ENCODE peak calls at places on chromosomes 3 and 15, in eight cellular contexts. I is stomach, Y is GM20000, L is mucosa of descending colon, M is GM13977, S is GM12865, U is neural crest cell, O is left lung. C is an unnamed sample.

GRCh38 chr15:29698030-29698701 is 124.1 kb downstream of the TJP1 start:
- DNase-seq in I (no peak), Y (no peak), L (no peak), M (no peak), S (no peak), U (no peak), O (no peak), C (no peak)

GRCh38 chr15:88375234-88375926 is 91.8 kb downstream of the MRPL46 start:
- DNase-seq in I (no peak), Y (no peak), L (no peak), M (no peak), S (no peak), U (no peak), O (no peak), C (no peak)

GRCh38 chr3:146072824-146073223 is 88.2 kb downstream of the PLOD2 start:
- DNase-seq in I (no peak), Y (no peak), L (no peak), M (no peak), S (no peak), U (no peak), O (no peak), C (no peak)

GRCh38 chr15:90489514-90489913 is 40.2 kb upstream of the CRTC3 start:
- DNase-seq in I (no peak), Y (no peak), L (no peak), M (no peak), S (no peak), U (no peak), O (no peak), C (no peak)

GRCh38 chr15:90143176-90143655 is 40.9 kb upstream of the IDH2 start:
- DNase-seq in I (peak; percentile 89), Y (peak; percentile 71), L (peak; percentile 81), M (peak; percentile 75), S (peak; percentile 86), U (peak; percentile 67), O (peak; percentile 93), C (peak; percentile 77)

GRCh38 chr3:3551976-3552375 is 247.3 kb upstream of the LRRN1 start:
- DNase-seq in I (no peak), Y (no peak), L (no peak), M (no peak), S (no peak), U (no peak), O (no peak), C (no peak)

GRCh38 chr3:101074518-101074917 is 81.3 kb upstream of the ABI3BP start:
- DNase-seq in I (no peak), Y (no peak), L (no peak), M (no peak), S (no peak), U (no peak), O (no peak), C (no peak)

GRCh38 chr15:62559049-62559733 is 394.1 kb upstream of the C2CD4B start:
- DNase-seq in I (no peak), Y (no peak), L (no peak), M (no peak), S (no peak), U (no peak), O (no peak), C (no peak)

GRCh38 chr3:10017636-10018292 is 8.5 kb upstream of the FANCD2 start:
- DNase-seq in I (no peak), Y (no peak), L (no peak), M (no peak), S (no peak), U (no peak), O (no peak), C (no peak)

GRCh38 chr3:46110701-46111493 is 83.6 kb upstream of the XCR1 start:
- DNase-seq in I (no peak), Y (peak; percentile 13), L (no peak), M (no peak), S (peak; percentile 62), U (no peak), O (no peak), C (no peak)

GRCh38 chr3:57556459-57557087 is 499 bp downstream of the PDE12 start:
- DNase-seq in I (peak; percentile 39), Y (peak; percentile 30), L (peak; percentile 67), M (peak; percentile 35), S (no peak), U (no peak), O (peak; percentile 85), C (no peak)

GRCh38 chr3:54968546-54969172 is 40.8 kb upstream of the LRTM1 start:
- DNase-seq in I (no peak), Y (no peak), L (no peak), M (no peak), S (no peak), U (no peak), O (no peak), C (no peak)

GRCh38 chr15:57060799-57061198 is 142.4 kb downstream of the TCF12 start:
- DNase-seq in I (no peak), Y (no peak), L (no peak), M (no peak), S (no peak), U (no peak), O (no peak), C (no peak)

GRCh38 chr15:75573001-75573400 is 6.1 kb downstream of the PTPN9 start:
- DNase-seq in I (no peak), Y (no peak), L (no peak), M (no peak), S (no peak), U (no peak), O (no peak), C (no peak)

GRCh38 chr3:146280859-146281258 is 30.0 kb upstream of the PLSCR4 start:
- DNase-seq in I (no peak), Y (no peak), L (no peak), M (no peak), S (no peak), U (no peak), O (peak; percentile 29), C (no peak)

GRCh38 chr3:14019459-14019858 is 105.2 kb downstream of the CHCHD4 start:
- DNase-seq in I (no peak), Y (no peak), L (no peak), M (no peak), S (no peak), U (no peak), O (no peak), C (no peak)
- TF ChIP-seq CTCF in I (no peak), Y (no peak), L (no peak), M (no peak), S (no peak), U (no peak), O (no peak), C (no peak)

DNA sequence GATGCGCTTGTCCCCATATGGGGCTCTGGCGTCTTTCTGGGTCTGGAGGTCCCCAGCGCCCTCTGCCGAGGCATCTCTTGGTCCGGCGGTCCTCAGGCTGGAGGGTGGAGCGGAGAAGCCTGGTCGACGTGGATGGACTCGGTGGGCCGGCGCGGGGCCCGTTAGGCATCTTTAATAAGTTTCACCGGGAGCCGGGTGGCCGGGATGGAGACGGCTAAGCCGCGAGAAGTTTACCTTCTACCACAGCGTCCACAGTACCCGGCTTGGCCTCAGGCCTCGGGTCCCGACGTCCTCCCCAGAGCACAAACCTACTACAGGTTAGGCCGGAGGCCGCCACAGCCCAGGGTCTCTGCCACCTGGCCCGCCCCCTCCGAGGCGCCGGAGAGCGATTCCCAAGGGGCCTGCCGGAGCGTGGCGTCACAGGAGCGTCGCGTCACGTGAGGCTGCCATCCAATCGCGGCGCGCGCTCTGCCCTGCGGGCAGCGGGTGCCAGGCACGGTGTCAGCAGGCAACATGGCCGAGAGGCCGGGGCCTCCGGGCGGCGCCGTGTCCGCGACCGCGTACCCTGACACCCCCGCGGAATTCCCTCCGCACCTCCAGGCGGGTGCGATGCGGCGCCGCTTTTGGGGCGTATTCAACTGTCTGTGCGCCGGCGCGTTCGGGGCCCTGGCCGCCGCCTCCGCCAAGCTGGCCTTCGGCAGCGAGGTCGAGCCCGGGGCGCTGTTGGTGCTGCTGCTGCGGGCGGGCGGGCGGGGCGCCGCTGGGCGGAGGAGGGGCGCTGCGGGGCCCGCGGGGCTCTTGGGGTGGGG is at the start of gene TMEM42:
- DNase-seq in I (peak; percentile 91), Y (peak; percentile 98), L (peak; percentile 92), M (peak; percentile 98), S (peak; percentile 95), U (peak; percentile 82), O (peak; percentile 97), C (peak; percentile 88)
- TF ChIP-seq CTCF in I (no peak), Y (peak; percentile 21), L (no peak), M (peak; percentile 46), S (no peak), U (no peak), O (no peak), C (no peak)

DNA sequence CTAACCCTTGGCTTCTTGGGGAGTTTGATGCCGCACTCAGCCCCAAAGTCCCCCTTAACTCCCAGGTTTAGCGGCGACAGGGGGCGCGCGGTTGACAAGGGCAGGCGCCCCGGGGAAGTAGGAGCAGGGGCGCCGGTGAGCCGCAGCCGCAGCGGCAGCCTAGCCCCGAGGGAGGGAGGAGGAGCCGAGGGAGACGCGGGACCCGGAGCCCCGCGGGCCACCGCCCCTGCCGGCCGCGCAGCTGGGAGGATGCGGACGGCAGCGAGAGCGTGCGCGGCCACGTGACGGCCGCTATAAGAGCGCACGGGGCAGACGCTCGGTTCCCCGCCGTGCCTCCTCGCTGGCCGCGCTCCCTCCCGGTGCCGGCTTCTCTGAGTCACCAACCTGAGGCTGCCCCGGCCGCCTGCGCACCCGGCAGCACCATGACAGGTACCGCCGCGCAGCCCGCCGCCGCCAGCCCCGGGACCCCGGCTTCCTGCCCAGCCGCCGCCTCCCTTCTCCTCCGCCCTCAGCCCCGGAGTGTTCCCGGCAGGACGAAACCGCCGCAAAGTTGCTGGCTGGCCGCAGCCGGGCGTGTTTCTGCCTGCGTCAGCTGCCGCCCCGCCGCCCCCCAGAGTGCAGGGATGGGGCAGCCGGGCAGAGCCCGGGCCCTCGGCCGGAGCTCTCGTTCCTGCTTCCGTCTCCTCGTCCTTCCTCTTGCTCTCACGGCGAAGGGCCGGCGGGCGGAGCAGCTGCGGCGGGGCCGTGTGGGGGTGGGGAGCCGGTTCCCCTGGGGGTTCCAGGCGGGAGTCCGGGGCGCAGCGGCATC is at the start of gene GYG1:
- DNase-seq in I (peak; percentile 85), Y (peak; percentile 94), L (peak; percentile 89), M (peak; percentile 93), S (peak; percentile 91), U (peak; percentile 63), O (peak; percentile 97), C (peak; percentile 45)
- TF ChIP-seq CTCF in I (no peak), Y (peak; percentile 73), L (no peak), M (peak; percentile 58), S (peak; percentile 13), U (peak; percentile 38), O (peak; percentile 29), C (no peak)

GRCh38 chr3:116517308-116517707 is 72.0 kb upstream of the LSAMP start:
- DNase-seq in I (no peak), Y (no peak), L (no peak), M (peak; percentile 35), S (peak; percentile 2), U (no peak), O (no peak), C (no peak)
- TF ChIP-seq CTCF in I (no peak), Y (peak; percentile 5), L (no peak), M (peak; percentile 40), S (peak; percentile 23), U (peak; percentile 54), O (no peak), C (peak; percentile 19)

C was measured in mesothelial cell of epicardium.